ENCODE peak calls at places on chromosome 15, in six cellular contexts. P is activated CD8-positive, alpha-beta memory T cell treated with anti-CD3 and anti-CD28 coated beads for 24 hours; O is CD4-positive, alpha-beta T cell; Q is activated T-cell treated with anti-CD3 and anti-CD28 coated beads for 48 hours; F is HuH-7.5; W is effector memory CD4-positive, alpha-beta T cell. A is an unnamed sample.

GRCh38 chr15:58212909-58213526 is 74.8 kb downstream of the AQP9 start:
- DNase-seq in P (no peak), Q (no peak), O (no peak), F (no peak), W (no peak), A (peak; percentile 69)

GRCh38 chr15:42385206-42385979 is 26.1 kb downstream of the CAPN3 start:
- DNase-seq in F (peak; percentile 51), O (no peak), W (no peak), P (no peak), Q (peak; percentile 10), A (peak; percentile 41)

GRCh38 chr15:77557178-77557960 is 75.3 kb downstream of the LINGO1 start:
- DNase-seq in Q (no peak), O (no peak), W (no peak), P (no peak), F (no peak), A (no peak)

GRCh38 chr15:25954398-25954797 is 91.3 kb upstream of the ATP10A start:
- DNase-seq in W (no peak), F (no peak), O (no peak), Q (no peak), P (no peak), A (no peak)

GRCh38 chr15:90479656-90480055 is 50.1 kb upstream of the CRTC3 start:
- DNase-seq in P (no peak), O (no peak), F (no peak), W (no peak), Q (no peak), A (no peak)

GRCh38 chr15:39338251-39338650 is 242.6 kb upstream of the THBS1 start:
- DNase-seq in O (no peak), P (no peak), F (no peak), W (no peak), Q (no peak), A (no peak)

GRCh38 chr15:101242160-101242998 is 9.5 kb downstream of the CHSY1 start:
- DNase-seq in W (peak; percentile 71), P (peak; percentile 75), O (no peak), Q (peak; percentile 17), F (no peak), A (no peak)

GRCh38 chr15:97248376-97248775 is 712.1 kb upstream of the ARRDC4 start:
- DNase-seq in P (no peak), W (no peak), O (no peak), F (no peak), Q (no peak), A (no peak)

GRCh38 chr15:52179278-52180195 is 11.7 kb downstream of the GNB5 start:
- DNase-seq in Q (peak; percentile 86), W (peak; percentile 81), P (peak; percentile 91), F (peak; percentile 92), O (peak; percentile 87), A (peak; percentile 98)

GRCh38 chr15:33068531-33068990 is 126.0 kb downstream of the FMN1 start:
- DNase-seq in P (no peak), O (no peak), W (no peak), F (no peak), Q (no peak), A (peak; percentile 64)

GRCh38 chr15:39919740-39920509 is at the start of gene GPR176:
- DNase-seq in F (peak; percentile 38), P (peak; percentile 72), W (peak; percentile 5), O (no peak), Q (peak; percentile 15), A (peak; percentile 64)

GRCh38 chr15:44215594-44215993 is 20.5 kb upstream of the FRMD5 start:
- DNase-seq in P (no peak), F (no peak), W (no peak), O (no peak), Q (no peak), A (peak; percentile 24)

GRCh38 chr15:48190932-48191573 is 412 bp upstream of the CTXN2 start:
- DNase-seq in W (no peak), O (peak; percentile 6), F (peak; percentile 21), Q (peak; percentile 10), P (peak; percentile 64), A (peak; percentile 26)